ENCODE peak calls at places on chromosomes 4 and X, in six cellular contexts. E, B, G, Q, F and J are unnamed samples.

GRCh38 chrX:129193357-129193756 is 329.9 kb downstream of the SMARCA1 start:
- DNase-seq in G (no peak), F (no peak), B (no peak), Q (peak; percentile 37), E (no peak), J (peak; percentile 21)

GRCh38 chr4:140158234-140159030 is 4.4 kb upstream of the MAML3 start:
- DNase-seq in F (peak; percentile 27), G (no peak), B (no peak), Q (peak; percentile 63), E (no peak), J (peak; percentile 74)

GRCh38 chr4:85084371-85085170 is 118.1 kb upstream of the WDFY3 start:
- DNase-seq in G (peak; percentile 81), Q (peak; percentile 65), E (peak; percentile 18), B (no peak), F (peak; percentile 64), J (peak; percentile 44)

GRCh38 chr4:15926486-15926885 is 12.1 kb downstream of the FGFBP1 start:
- DNase-seq in G (no peak), B (no peak), E (no peak), Q (no peak), F (no peak), J (no peak)

GRCh38 chrX:111830561-111830960 is 45.4 kb upstream of the TRPC5OS start:
- DNase-seq in E (no peak), F (no peak), B (no peak), G (no peak), Q (no peak), J (no peak)

GRCh38 chrX:54427837-54428424 is 12.3 kb upstream of the TSR2 start:
- DNase-seq in B (no peak), Q (peak; percentile 37), E (no peak), G (no peak), F (no peak), J (no peak)

GRCh38 chr4:183986645-183987528 is 81.8 kb downstream of the STOX2 start:
- DNase-seq in B (no peak), F (no peak), E (no peak), G (no peak), Q (no peak), J (no peak)

GRCh38 chr4:111937368-111937767 is 207.9 kb upstream of the FAM241A start:
- DNase-seq in Q (peak; percentile 6), G (peak; percentile 13), B (no peak), F (no peak), E (peak; percentile 10), J (no peak)

GRCh38 chrX:17768997-17769396 is 31.7 kb downstream of the SCML1 start:
- DNase-seq in G (no peak), B (no peak), F (no peak), Q (no peak), E (no peak), J (no peak)

GRCh38 chr4:110614981-110615365 is 7.9 kb downstream of the PITX2 start:
- DNase-seq in B (no peak), G (peak; percentile 54), F (no peak), Q (no peak), E (no peak), J (no peak)